ENCODE peak calls at places on chromosomes 1 and 21, in nine cellular contexts. X, Q, B, I, A, U, K, P and H are unnamed samples.

GRCh38 chr1:226886142-226886901 is 15.9 kb downstream of the PSEN2 start:
- DNase-seq in I (no peak), K (no peak), X (no peak), A (no peak), P (no peak), U (no peak), Q (no peak), B (no peak), H (no peak)

GRCh38 chr1:32769524-32770220 is 47.5 kb downstream of the YARS1 start:
- DNase-seq in P (peak; percentile 63), K (peak; percentile 37), I (no peak), U (no peak), X (no peak), Q (peak; percentile 45), A (peak; percentile 21), B (no peak), H (peak; percentile 65)

GRCh38 chr1:118158918-118159317 is 26.1 kb downstream of the SPAG17 start:
- DNase-seq in B (no peak), X (no peak), P (peak; percentile 26), U (no peak), K (peak; percentile 91), Q (peak; percentile 76), I (no peak), A (no peak), H (peak; percentile 51)

GRCh38 chr1:150156868-150157603 is 7.3 kb downstream of the PLEKHO1 start:
- DNase-seq in B (no peak), I (no peak), X (no peak), A (no peak), Q (peak; percentile 75), P (no peak), K (peak; percentile 62), U (no peak), H (no peak)

GRCh38 chr1:164519426-164519825 is 39.6 kb upstream of the PBX1 start:
- DNase-seq in U (no peak), Q (no peak), P (no peak), B (no peak), K (no peak), X (no peak), I (no peak), A (no peak), H (no peak)

GRCh38 chr1:193700710-193701355 is 514.4 kb upstream of the B3GALT2 start:
- DNase-seq in B (peak; percentile 44), Q (peak; percentile 79), U (peak; percentile 34), X (no peak), A (peak; percentile 56), P (peak; percentile 26), I (no peak), K (peak; percentile 82), H (peak; percentile 81)

GRCh38 chr1:231590453-231591198 is 36.0 kb upstream of the DISC1 start:
- DNase-seq in B (peak; percentile 78), P (peak; percentile 75), Q (peak; percentile 83), X (peak; percentile 52), A (peak; percentile 47), K (peak; percentile 56), I (peak; percentile 67), U (peak; percentile 78), H (peak; percentile 81)

GRCh38 chr1:218366322-218367052 is 21.4 kb downstream of the TGFB2 start:
- DNase-seq in X (no peak), U (no peak), Q (peak; percentile 55), B (no peak), P (no peak), K (no peak), A (no peak), I (no peak), H (no peak)

GRCh38 chr1:94440088-94440487 is 21.9 kb downstream of the ABCD3 start:
- DNase-seq in K (no peak), B (no peak), I (no peak), Q (no peak), P (no peak), X (no peak), U (no peak), A (no peak), H (no peak)

GRCh38 chr1:53314606-53315005 is 13.3 kb downstream of the LRP8 start:
- DNase-seq in K (no peak), P (no peak), U (no peak), X (no peak), Q (no peak), I (no peak), A (no peak), B (no peak), H (no peak)

GRCh38 chr1:2240251-2241156 is 12.4 kb downstream of the SKI start:
- DNase-seq in U (peak; percentile 46), I (no peak), P (peak; percentile 18), X (no peak), B (no peak), Q (peak; percentile 29), K (peak; percentile 66), A (no peak), H (no peak)

GRCh38 chr1:156700731-156701130 is 4.7 kb downstream of the CRABP2 start:
- DNase-seq in Q (no peak), B (no peak), P (no peak), A (no peak), U (no peak), I (no peak), X (no peak), K (no peak), H (no peak)

GRCh38 chr1:58805716-58806571 is 22.1 kb upstream of the JUN start:
- DNase-seq in U (no peak), K (no peak), B (no peak), I (no peak), X (peak; percentile 56), A (no peak), P (no peak), Q (no peak), H (no peak)

GRCh38 chr21:10418649-10419048 is 102.7 kb upstream of the TPTE start:
- DNase-seq in X (no peak), B (no peak), Q (no peak), I (no peak), A (no peak), K (no peak), P (no peak), U (no peak), H (no peak)

GRCh38 chr1:183470961-183471747 is 1.1 kb upstream of the SMG7 start:
- DNase-seq in I (peak; percentile 85), B (peak; percentile 78), X (peak; percentile 77), A (peak; percentile 68), Q (peak; percentile 67), U (peak; percentile 91), P (peak; percentile 85), K (peak; percentile 71), H (peak; percentile 53)

GRCh38 chr1:233635765-233636502 is 22.0 kb downstream of the KCNK1 start:
- DNase-seq in I (no peak), B (no peak), A (peak; percentile 40), K (peak; percentile 74), U (peak; percentile 79), X (no peak), Q (peak; percentile 62), P (peak; percentile 60), H (peak; percentile 64)

GRCh38 chr1:185238447-185238846 is 78.6 kb downstream of the IVNS1ABP start:
- DNase-seq in A (peak; percentile 7), P (peak; percentile 54), I (no peak), X (no peak), U (no peak), B (no peak), Q (peak; percentile 47), K (peak; percentile 9), H (peak; percentile 29)

GRCh38 chr1:205726619-205727125 is 23.3 kb downstream of the NUCKS1 start:
- DNase-seq in K (no peak), A (no peak), Q (no peak), P (no peak), U (no peak), X (no peak), I (no peak), B (no peak), H (no peak)

GRCh38 chr1:155126494-155127104 is 1.1 kb upstream of the EFNA1 start:
- DNase-seq in P (peak; percentile 39), K (peak; percentile 35), U (peak; percentile 81), X (peak; percentile 63), I (peak; percentile 63), B (peak; percentile 29), A (no peak), Q (peak; percentile 27), H (no peak)

GRCh38 chr1:211639500-211640361 is 35.7 kb downstream of the NEK2 start:
- DNase-seq in U (peak; percentile 44), P (peak; percentile 94), Q (peak; percentile 97), K (peak; percentile 99), I (no peak), B (peak; percentile 96), A (no peak), X (no peak), H (peak; percentile 70)

GRCh38 chr1:40040511-40041465 is at the start of gene CAP1:
- DNase-seq in B (peak; percentile 97), X (peak; percentile 100), A (peak; percentile 95), U (peak; percentile 100), Q (peak; percentile 98), P (peak; percentile 98), I (peak; percentile 99), K (peak; percentile 94), H (peak; percentile 99)
- H3K9ac ChIP-seq in B (peak within 1 kb of the TSS; percentile 89), X (peak within 1 kb of the TSS; percentile 96), A (peak within 1 kb of the TSS; percentile 92), U (peak within 1 kb of the TSS; percentile 95), Q (peak within 1 kb of the TSS; percentile 98), P (peak within 1 kb of the TSS; percentile 93), I (peak within 1 kb of the TSS; percentile 79), K (peak within 1 kb of the TSS; percentile 95), H (peak within 1 kb of the TSS; percentile 97)

GRCh38 chr1:186806477-186806876 is 22.3 kb upstream of the PLA2G4A start:
- DNase-seq in I (peak; percentile 33), P (peak; percentile 22), B (peak; percentile 73), K (no peak), A (peak; percentile 45), U (peak; percentile 65), Q (peak; percentile 24), X (no peak), H (peak; percentile 68)
- TF ChIP-seq CTCF in I (no peak), P (no peak), B (peak; percentile 49), K (peak; percentile 17), A (peak; percentile 38), U (peak; percentile 58), Q (no peak), X (no peak), H (peak; percentile 73)

GRCh38 chr1:153545067-153546055 is at the start of gene S100A4:
- DNase-seq in X (peak; percentile 99), P (peak; percentile 94), U (peak; percentile 98), A (peak; percentile 87), K (peak; percentile 89), Q (peak; percentile 83), I (peak; percentile 91), B (peak; percentile 91), H (peak; percentile 99)
- H3K4me3 ChIP-seq in X (peak within 1 kb of the TSS; percentile 32), P (peak within 1 kb of the TSS; percentile 47), U (no peak within 1 kb of the TSS), A (peak within 1 kb of the TSS; percentile 54), K (no peak within 1 kb of the TSS), Q (no peak within 1 kb of the TSS), I (no peak within 1 kb of the TSS), B (no peak within 1 kb of the TSS), H (peak within 1 kb of the TSS; percentile 8)

DNA sequence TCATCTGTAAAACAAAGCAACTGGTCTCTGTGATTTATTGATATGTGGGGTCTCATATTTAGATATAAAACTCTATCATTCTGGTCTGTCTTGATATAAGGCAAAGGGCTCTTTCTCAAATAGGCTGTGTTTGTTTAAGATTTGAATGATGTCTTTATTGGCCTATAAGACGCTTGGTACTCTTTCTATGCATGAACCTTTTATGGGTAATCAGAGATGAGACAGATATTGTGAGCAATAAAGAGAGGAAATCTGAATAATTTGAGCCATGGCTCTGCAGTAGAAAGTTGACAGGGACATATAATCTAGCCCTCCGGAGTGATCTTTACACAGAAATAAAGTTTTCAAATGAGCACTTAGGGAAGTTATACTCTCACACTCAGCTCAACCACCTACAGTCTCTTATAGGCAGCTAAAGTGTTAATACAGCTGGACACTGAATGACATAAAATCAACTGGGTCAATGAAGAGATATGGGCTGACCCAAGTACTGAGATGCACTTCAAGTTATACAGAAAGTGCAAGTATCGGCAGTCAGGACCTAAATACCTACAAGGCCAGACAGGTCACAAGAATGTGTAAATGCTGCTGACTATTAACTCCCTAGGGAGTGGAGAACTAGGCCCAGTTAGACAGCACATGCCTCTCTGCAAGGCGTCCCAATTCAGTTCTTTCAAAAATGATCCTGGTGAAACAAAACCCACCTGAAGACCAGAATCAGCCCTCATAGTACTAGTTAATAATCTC is 111.0 kb downstream of the PTPN14 start:
- DNase-seq in U (no peak), Q (no peak), P (no peak), I (no peak), B (no peak), A (no peak), X (no peak), K (no peak), H (peak; percentile 36)
- H3K9ac ChIP-seq in U (no peak overlapping the region), Q (no peak overlapping the region), P (no peak overlapping the region), I (no peak overlapping the region), B (no peak overlapping the region), A (peak overlapping the region; percentile 51), X (no peak overlapping the region), K (peak overlapping the region; percentile 41), H (no peak overlapping the region)